ENCODE peak calls at places on chromosomes 13 and 19, in nine cellular contexts. E is spleen, A is adrenal gland, D is H1, U is breast epithelium, T is uterus, Y is testis, J is IMR-90, N is heart left ventricle. L is an unnamed sample.

GRCh38 chr13:78376033-78376432 is 227.3 kb downstream of the POU4F1 start:
- DNase-seq in E (no peak), A (no peak), D (no peak), U (no peak), T (no peak), Y (no peak), J (no peak), N (no peak), L (no peak)

GRCh38 chr13:97266328-97266727 is 44.2 kb downstream of the MBNL2 start:
- DNase-seq in E (no peak), A (no peak), D (no peak), U (no peak), T (no peak), Y (no peak), J (no peak), N (no peak), L (no peak)

GRCh38 chr19:22627526-22627925 is 6.6 kb upstream of the ZNF492 start:
- DNase-seq in E (no peak), A (no peak), D (no peak), U (no peak), T (no peak), Y (no peak), J (no peak), N (no peak), L (no peak)

GRCh38 chr13:95463516-95463915 is 89.0 kb upstream of the CLDN10 start:
- DNase-seq in E (no peak), A (peak), D (no peak), U (no peak), T (no peak), Y (no peak), J (no peak), N (no peak), L (no peak)

GRCh38 chr13:31538067-31539042 is 201.0 kb upstream of the RXFP2 start:
- DNase-seq in E (no peak), A (no peak), D (no peak), U (no peak), T (no peak), Y (no peak), J (peak), N (no peak), L (peak)

GRCh38 chr19:17544418-17544817 is 11.0 kb upstream of the COLGALT1 start:
- DNase-seq in E (no peak), A (no peak), D (no peak), U (no peak), T (no peak), Y (no peak), J (no peak), N (no peak), L (no peak)

GRCh38 chr13:40469581-40470282 is 196.7 kb downstream of the FOXO1 start:
- DNase-seq in E (no peak), A (no peak), D (no peak), U (no peak), T (no peak), Y (peak), J (no peak), N (no peak), L (no peak)

GRCh38 chr19:13172335-13173128 is 22.3 kb downstream of the IER2 start:
- DNase-seq in E (peak), A (peak), D (no peak), U (peak), T (peak), Y (no peak), J (peak), N (peak), L (peak)

GRCh38 chr19:19406878-19407639 is 1.6 kb downstream of the GATAD2A start:
- DNase-seq in E (peak), A (peak), D (no peak), U (no peak), T (no peak), Y (peak), J (peak), N (no peak), L (no peak)

GRCh38 chr13:49859568-49859967 is 67.1 kb upstream of the KPNA3 start:
- DNase-seq in E (no peak), A (peak), D (no peak), U (no peak), T (no peak), Y (no peak), J (peak), N (no peak), L (no peak)

GRCh38 chr19:12779162-12779993 is 4.0 kb upstream of the HOOK2 start:
- DNase-seq in E (peak), A (peak), D (no peak), U (no peak), T (peak), Y (peak), J (peak), N (peak), L (no peak)

GRCh38 chr13:112943309-112944125 is 25.5 kb upstream of the MCF2L start:
- DNase-seq in E (peak), A (peak), D (no peak), U (no peak), T (peak), Y (peak), J (peak), N (peak), L (no peak)

GRCh38 chr19:45173816-45174215 is 4.2 kb downstream of the TRAPPC6A start:
- DNase-seq in E (no peak), A (no peak), D (no peak), U (no peak), T (no peak), Y (no peak), J (peak), N (no peak), L (peak)

GRCh38 chr13:98460519-98460918 is 116.4 kb downstream of the STK24 start:
- DNase-seq in E (no peak), A (no peak), D (no peak), U (no peak), T (no peak), Y (no peak), J (no peak), N (no peak), L (no peak)

GRCh38 chr13:111948281-111948680 is 118.7 kb upstream of the SOX1 start:
- DNase-seq in E (peak), A (no peak), D (no peak), U (no peak), T (no peak), Y (no peak), J (no peak), N (no peak), L (no peak)

GRCh38 chr19:48413879-48414623 is 20.6 kb downstream of the GRIN2D start:
- DNase-seq in E (no peak), A (no peak), D (no peak), U (no peak), T (no peak), Y (no peak), J (peak), N (no peak), L (no peak)

GRCh38 chr13:34208326-34208725 is 390.4 kb downstream of the RFC3 start:
- DNase-seq in E (no peak), A (no peak), D (no peak), U (no peak), T (no peak), Y (no peak), J (peak), N (no peak), L (no peak)

GRCh38 chr19:7874080-7874856 is at the start of gene PRR36:
- DNase-seq in E (no peak), A (peak), D (no peak), U (peak), T (no peak), Y (peak), J (no peak), N (no peak), L (no peak)

DNA sequence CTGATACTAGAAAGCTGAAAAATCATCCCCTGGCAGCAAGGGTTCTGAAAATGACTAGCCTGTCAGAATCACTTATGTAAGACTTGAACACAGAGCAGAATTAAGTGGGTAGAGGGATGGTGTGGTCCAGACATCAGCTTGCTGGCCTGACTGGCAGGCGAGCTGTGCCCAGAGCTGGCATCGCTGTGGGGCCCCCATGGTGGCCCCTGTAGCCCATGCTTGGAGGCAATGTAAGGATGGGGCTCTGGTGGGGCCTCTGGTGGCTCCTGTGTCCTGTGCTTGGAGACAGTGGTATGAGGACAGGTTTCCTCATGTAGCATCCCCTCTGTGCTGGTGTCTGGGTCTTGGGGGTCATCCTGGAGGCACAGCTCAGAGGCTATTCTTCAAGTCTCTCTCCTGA is 332.1 kb downstream of the SHISA2 start:
- DNase-seq in E (no peak), A (no peak), D (no peak), U (no peak), T (no peak), Y (no peak), J (no peak), N (no peak), L (no peak)
- TF ChIP-seq POLR2A in E (no peak), A (no peak), D (no peak), U (no peak), T (no peak), Y (no peak), J (no peak), N (no peak), L (no peak)

GRCh38 chr19:35248310-35249145 is at the start of gene LSR:
- DNase-seq in E (peak), A (peak), D (peak), U (peak), T (no peak), Y (peak), J (no peak), N (peak), L (no peak)
- TF ChIP-seq POLR2A in E (no peak), A (peak), D (peak), U (no peak), T (peak), Y (no peak), J (no peak), N (no peak), L (no peak)

GRCh38 chr19:46773018-46773399 is 15.4 kb downstream of the SLC1A5 start:
- DNase-seq in E (no peak), A (no peak), D (no peak), U (no peak), T (no peak), Y (no peak), J (no peak), N (no peak), L (no peak)
- TF ChIP-seq POLR2A in E (no peak), A (no peak), D (no peak), U (no peak), T (no peak), Y (no peak), J (no peak), N (no peak), L (no peak)

GRCh38 chr19:39195755-39196154 is 1.0 kb upstream of the NCCRP1 start:
- DNase-seq in E (no peak), A (no peak), D (no peak), U (no peak), T (no peak), Y (no peak), J (no peak), N (no peak), L (no peak)

GRCh38 chr19:39199025-39199424 is 2.3 kb downstream of the NCCRP1 start:
- DNase-seq in E (no peak), A (peak), D (no peak), U (no peak), T (peak), Y (peak), J (peak), N (no peak), L (peak)

GRCh38 chr19:39197808-39198207 is 1.0 kb downstream of the NCCRP1 start:
- DNase-seq in E (no peak), A (no peak), D (no peak), U (no peak), T (no peak), Y (no peak), J (no peak), N (no peak), L (peak)

GRCh38 chr19:39196320-39196719 is 444 bp upstream of the NCCRP1 start:
- DNase-seq in E (no peak), A (no peak), D (no peak), U (no peak), T (no peak), Y (no peak), J (no peak), N (no peak), L (no peak)

GRCh38 chr19:39196860-39197562 is at the start of gene NCCRP1:
- DNase-seq in E (no peak), A (no peak), D (no peak), U (no peak), T (no peak), Y (no peak), J (no peak), N (no peak), L (no peak)
- TF ChIP-seq POLR2A in E (no peak), A (no peak), D (no peak), U (no peak), T (no peak), Y (no peak), J (no peak), N (no peak), L (no peak)

GRCh38 chr19:6697291-6697690 is 23.2 kb downstream of the C3 start:
- DNase-seq in E (peak), A (no peak), D (no peak), U (no peak), T (no peak), Y (no peak), J (no peak), N (no peak), L (no peak)

GRCh38 chr19:6705931-6706632 is 14.4 kb downstream of the C3 start:
- DNase-seq in E (peak), A (no peak), D (no peak), U (no peak), T (no peak), Y (no peak), J (no peak), N (no peak), L (no peak)

GRCh38 chr19:6696239-6696820 is 24.1 kb downstream of the C3 start:
- DNase-seq in E (peak), A (no peak), D (no peak), U (no peak), T (no peak), Y (no peak), J (no peak), N (no peak), L (no peak)

GRCh38 chr19:6699935-6700334 is 20.5 kb downstream of the C3 start:
- DNase-seq in E (no peak), A (no peak), D (no peak), U (no peak), T (no peak), Y (no peak), J (no peak), N (no peak), L (no peak)

DNA sequence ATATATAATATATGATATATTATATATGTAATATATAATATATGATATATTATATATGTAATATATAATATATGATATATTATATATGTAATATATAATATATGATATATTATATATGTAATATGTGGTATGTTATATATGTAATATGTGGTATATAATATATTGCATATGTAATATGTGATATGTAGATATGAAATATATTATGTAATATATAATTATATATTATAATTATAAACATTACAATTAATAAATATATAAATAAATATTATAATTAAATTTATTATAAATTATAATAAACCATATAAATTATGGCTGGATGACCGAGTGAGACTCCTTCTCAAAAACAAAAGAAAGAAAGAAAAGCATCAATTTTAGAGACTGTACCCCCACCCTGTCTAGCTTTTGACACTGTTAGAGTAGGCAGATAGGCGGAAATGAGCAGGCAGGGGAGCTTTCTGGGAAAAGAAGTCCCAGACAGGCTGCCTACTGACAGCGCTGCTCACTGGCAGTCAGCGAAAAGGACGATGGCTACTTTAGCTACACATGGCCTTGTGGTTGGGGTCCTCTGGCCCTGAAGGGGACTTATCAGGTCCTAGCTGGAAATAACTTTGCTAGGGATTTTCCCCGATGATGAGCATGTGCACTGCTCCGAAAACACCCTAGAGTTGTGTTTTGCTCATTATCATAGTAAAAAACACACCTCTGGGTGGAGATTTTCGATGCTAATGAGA is 19.7 kb downstream of the C3 start:
- DNase-seq in E (no peak), A (no peak), D (no peak), U (no peak), T (no peak), Y (no peak), J (no peak), N (no peak), L (no peak)
- TF ChIP-seq POLR2A in E (no peak), A (no peak), D (no peak), U (no peak), T (no peak), Y (no peak), J (no peak), N (no peak), L (no peak)

GRCh38 chr19:46602392-46603194 is 1.5 kb downstream of the CALM3 start:
- DNase-seq in E (peak), A (peak), D (no peak), U (no peak), T (peak), Y (peak), J (no peak), N (peak), L (no peak)

GRCh38 chr19:46599716-46600392 is 1.3 kb upstream of the CALM3 start:
- DNase-seq in E (no peak), A (no peak), D (no peak), U (no peak), T (no peak), Y (peak), J (no peak), N (peak), L (no peak)

GRCh38 chr19:46598372-46598917 is 2.7 kb upstream of the CALM3 start:
- DNase-seq in E (no peak), A (no peak), D (no peak), U (no peak), T (no peak), Y (no peak), J (no peak), N (no peak), L (no peak)

GRCh38 chr19:46601318-46602224 is at the start of gene CALM3:
- DNase-seq in E (no peak), A (no peak), D (no peak), U (no peak), T (no peak), Y (peak), J (no peak), N (peak), L (no peak)

DNA sequence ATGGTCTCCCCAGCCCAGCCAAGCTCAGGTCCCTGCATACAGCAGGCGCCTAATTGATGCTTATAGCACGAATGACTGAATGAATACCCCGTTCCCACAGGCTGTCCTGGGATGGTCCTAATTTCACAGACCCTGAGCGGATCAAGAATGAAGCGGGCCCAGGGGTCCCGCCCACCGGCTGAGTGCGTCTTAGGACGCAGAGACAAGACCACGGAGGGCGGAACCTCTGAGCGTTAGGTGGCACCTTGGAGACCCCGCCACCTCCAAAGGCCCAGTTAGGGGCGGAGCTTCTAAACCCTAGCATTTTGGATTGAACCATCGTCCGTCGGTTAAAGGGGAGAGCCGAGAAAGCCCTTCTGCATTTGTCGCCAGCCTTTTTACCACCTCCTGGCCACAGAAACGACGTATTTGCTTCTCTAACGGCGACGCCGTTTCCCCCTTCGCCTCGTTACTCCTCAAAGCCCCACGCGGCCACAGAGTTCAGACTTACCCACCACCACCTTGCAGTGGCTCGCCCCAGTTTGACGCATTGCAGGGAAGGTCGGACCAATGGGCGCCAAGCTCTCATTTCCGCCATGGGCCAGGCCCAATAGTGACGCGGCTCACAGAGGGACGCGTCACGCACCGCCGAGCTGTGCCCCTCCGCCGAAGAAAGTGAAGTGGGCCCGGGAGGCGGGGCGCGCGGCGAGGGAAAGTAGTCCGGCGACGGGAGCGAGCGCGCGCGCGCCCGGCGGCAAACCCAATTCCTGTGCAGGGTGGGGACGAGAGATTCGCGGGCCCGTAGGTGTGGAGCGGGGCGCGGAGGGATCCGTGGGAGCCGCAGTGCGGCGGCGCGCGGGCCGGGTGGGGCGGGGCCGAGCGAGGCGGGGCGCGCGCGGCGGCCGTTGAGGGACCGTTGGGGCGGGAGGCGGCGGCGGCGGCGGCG is 475 bp upstream of the CALM3 start:
- DNase-seq in E (peak), A (peak), D (peak), U (peak), T (peak), Y (peak), J (peak), N (peak), L (peak)
- TF ChIP-seq POLR2A in E (peak), A (peak), D (no peak), U (peak), T (no peak), Y (no peak), J (peak), N (peak), L (peak)

DNA sequence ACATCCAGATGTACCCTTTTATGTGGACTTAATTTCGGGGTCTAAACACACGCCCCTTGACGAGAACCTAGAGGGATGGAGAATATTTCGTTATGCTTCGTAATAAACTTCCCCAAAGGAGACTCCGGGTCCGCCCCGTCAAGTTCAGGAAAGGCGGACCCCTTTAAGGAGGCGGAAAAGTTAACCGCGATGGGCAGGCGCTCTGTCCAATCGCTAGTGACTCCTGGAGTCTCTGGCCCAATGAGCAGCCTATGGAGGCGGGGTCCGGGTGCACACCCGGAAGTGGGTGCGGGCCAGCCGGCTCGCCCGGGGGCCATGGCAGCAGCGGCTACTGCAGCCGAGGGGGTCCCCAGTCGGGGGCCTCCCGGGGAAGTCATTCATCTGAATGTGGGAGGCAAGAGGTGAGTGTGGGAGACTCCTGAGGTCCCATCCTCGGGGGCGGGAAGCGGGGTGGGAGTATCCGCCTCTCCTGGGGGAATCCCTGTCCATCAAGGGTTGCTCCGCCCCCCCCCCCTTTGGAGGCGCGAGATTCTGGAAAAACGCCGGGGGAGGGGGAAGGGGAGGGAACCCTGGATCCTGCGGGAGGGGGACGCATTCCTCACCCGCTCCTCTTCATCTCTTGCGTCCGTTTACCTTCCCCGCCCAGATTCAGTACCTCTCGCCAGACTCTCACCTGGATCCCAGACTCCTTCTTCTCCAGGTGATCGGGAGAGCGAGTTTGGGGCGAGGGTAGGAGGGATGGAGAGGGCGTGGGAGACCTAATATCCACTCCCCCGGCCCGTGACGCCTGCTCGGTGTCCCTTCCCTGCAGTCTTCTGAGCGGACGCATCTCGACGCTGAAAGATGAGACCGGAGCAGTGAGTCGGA is at the start of gene SHKBP1:
- DNase-seq in E (peak), A (peak), D (peak), U (peak), T (peak), Y (peak), J (peak), N (peak), L (peak)
- TF ChIP-seq POLR2A in E (no peak), A (peak), D (no peak), U (peak), T (peak), Y (no peak), J (peak), N (peak), L (no peak)